ENCODE peak calls at places on chromosomes 6 and 20, in seven cellular contexts. One of them, this sample, is unnamed.
A peak's percentile ranks its signal among the peaks of the same experiment; 100 is the strongest.

GRCh38 chr6:152575621-152576150 is 61.5 kb downstream of the SYNE1 start:
- DNase-seq in T follicular helper cell: no peak
- DNase-seq in activated gamma-delta T cell treated with anti-CD3 and anti-CD28 coated beads, Interleukin-2, amount 50 U/mL, for 16 hours: no peak
- DNase-seq in RPMI7951: no peak
- DNase-seq in anterior cingulate cortex: no peak
- DNase-seq in EL: peak; percentile 12
- DNase-seq in foreskin keratinocyte: peak; percentile 87
- DNase-seq in this sample: no peak

GRCh38 chr6:94245395-94245794 is 826.0 kb upstream of the EPHA7 start:
- DNase-seq in T follicular helper cell: no peak
- DNase-seq in activated gamma-delta T cell treated with anti-CD3 and anti-CD28 coated beads, Interleukin-2, amount 50 U/mL, for 16 hours: no peak
- DNase-seq in RPMI7951: no peak
- DNase-seq in anterior cingulate cortex: no peak
- DNase-seq in EL: no peak
- DNase-seq in foreskin keratinocyte: no peak
- DNase-seq in this sample: no peak

GRCh38 chr6:159043236-159043635 is 1.6 kb downstream of the TAGAP start:
- DNase-seq in T follicular helper cell: no peak
- DNase-seq in activated gamma-delta T cell treated with anti-CD3 and anti-CD28 coated beads, Interleukin-2, amount 50 U/mL, for 16 hours: no peak
- DNase-seq in RPMI7951: no peak
- DNase-seq in anterior cingulate cortex: no peak
- DNase-seq in EL: no peak
- DNase-seq in foreskin keratinocyte: no peak
- DNase-seq in this sample: no peak

GRCh38 chr20:9590189-9590588 is 75.8 kb downstream of the LAMP5 start:
- DNase-seq in T follicular helper cell: no peak
- DNase-seq in activated gamma-delta T cell treated with anti-CD3 and anti-CD28 coated beads, Interleukin-2, amount 50 U/mL, for 16 hours: no peak
- DNase-seq in RPMI7951: peak; percentile 49
- DNase-seq in anterior cingulate cortex: no peak
- DNase-seq in EL: peak; percentile 17
- DNase-seq in foreskin keratinocyte: no peak
- DNase-seq in this sample: no peak

GRCh38 chr6:161414180-161414579 is 140.3 kb upstream of the AGPAT4 start:
- DNase-seq in T follicular helper cell: no peak
- DNase-seq in activated gamma-delta T cell treated with anti-CD3 and anti-CD28 coated beads, Interleukin-2, amount 50 U/mL, for 16 hours: no peak
- DNase-seq in RPMI7951: peak; percentile 73
- DNase-seq in anterior cingulate cortex: no peak
- DNase-seq in EL: no peak
- DNase-seq in foreskin keratinocyte: no peak
- DNase-seq in this sample: no peak

GRCh38 chr6:132728616-132729015 is 14.8 kb upstream of the VNN1 start:
- DNase-seq in T follicular helper cell: no peak
- DNase-seq in activated gamma-delta T cell treated with anti-CD3 and anti-CD28 coated beads, Interleukin-2, amount 50 U/mL, for 16 hours: no peak
- DNase-seq in RPMI7951: no peak
- DNase-seq in anterior cingulate cortex: no peak
- DNase-seq in EL: no peak
- DNase-seq in foreskin keratinocyte: no peak
- DNase-seq in this sample: no peak

GRCh38 chr6:42255050-42255449 is 37.4 kb upstream of the MRPS10 start:
- DNase-seq in T follicular helper cell: no peak
- DNase-seq in activated gamma-delta T cell treated with anti-CD3 and anti-CD28 coated beads, Interleukin-2, amount 50 U/mL, for 16 hours: no peak
- DNase-seq in RPMI7951: no peak
- DNase-seq in anterior cingulate cortex: no peak
- DNase-seq in EL: no peak
- DNase-seq in foreskin keratinocyte: no peak
- DNase-seq in this sample: no peak

GRCh38 chr6:156389296-156389695 is 387.9 kb upstream of the ARID1B start:
- DNase-seq in T follicular helper cell: no peak
- DNase-seq in activated gamma-delta T cell treated with anti-CD3 and anti-CD28 coated beads, Interleukin-2, amount 50 U/mL, for 16 hours: no peak
- DNase-seq in RPMI7951: no peak
- DNase-seq in anterior cingulate cortex: no peak
- DNase-seq in EL: no peak
- DNase-seq in foreskin keratinocyte: no peak
- DNase-seq in this sample: no peak

GRCh38 chr20:32457476-32457986 is 99.4 kb downstream of the ASXL1 start:
- DNase-seq in T follicular helper cell: no peak
- DNase-seq in activated gamma-delta T cell treated with anti-CD3 and anti-CD28 coated beads, Interleukin-2, amount 50 U/mL, for 16 hours: no peak
- DNase-seq in RPMI7951: peak; percentile 63
- DNase-seq in anterior cingulate cortex: peak; percentile 77
- DNase-seq in EL: peak; percentile 79
- DNase-seq in foreskin keratinocyte: no peak
- DNase-seq in this sample: no peak

GRCh38 chr6:104941694-104942177 is 15.2 kb upstream of the LIN28B start:
- DNase-seq in T follicular helper cell: no peak
- DNase-seq in activated gamma-delta T cell treated with anti-CD3 and anti-CD28 coated beads, Interleukin-2, amount 50 U/mL, for 16 hours: no peak
- DNase-seq in RPMI7951: no peak
- DNase-seq in anterior cingulate cortex: no peak
- DNase-seq in EL: no peak
- DNase-seq in foreskin keratinocyte: no peak
- DNase-seq in this sample: no peak

GRCh38 chr6:157663261-157663660 is 159.8 kb upstream of the SNX9 start:
- DNase-seq in T follicular helper cell: no peak
- DNase-seq in activated gamma-delta T cell treated with anti-CD3 and anti-CD28 coated beads, Interleukin-2, amount 50 U/mL, for 16 hours: no peak
- DNase-seq in RPMI7951: no peak
- DNase-seq in anterior cingulate cortex: no peak
- DNase-seq in EL: no peak
- DNase-seq in foreskin keratinocyte: no peak
- DNase-seq in this sample: no peak

GRCh38 chr6:107879912-107880311 is 55.8 kb upstream of the SCML4 start:
- DNase-seq in T follicular helper cell: no peak
- DNase-seq in activated gamma-delta T cell treated with anti-CD3 and anti-CD28 coated beads, Interleukin-2, amount 50 U/mL, for 16 hours: no peak
- DNase-seq in RPMI7951: no peak
- DNase-seq in anterior cingulate cortex: no peak
- DNase-seq in EL: no peak
- DNase-seq in foreskin keratinocyte: no peak
- DNase-seq in this sample: no peak

GRCh38 chr20:62268228-62268900 is 30.0 kb downstream of the OSBPL2 start:
- DNase-seq in T follicular helper cell: no peak
- DNase-seq in activated gamma-delta T cell treated with anti-CD3 and anti-CD28 coated beads, Interleukin-2, amount 50 U/mL, for 16 hours: no peak
- DNase-seq in RPMI7951: no peak
- DNase-seq in anterior cingulate cortex: no peak
- DNase-seq in EL: no peak
- DNase-seq in foreskin keratinocyte: no peak
- DNase-seq in this sample: no peak

GRCh38 chr6:116229287-116229913 is 24.5 kb downstream of the TSPYL4 start:
- DNase-seq in T follicular helper cell: no peak
- DNase-seq in activated gamma-delta T cell treated with anti-CD3 and anti-CD28 coated beads, Interleukin-2, amount 50 U/mL, for 16 hours: no peak
- DNase-seq in RPMI7951: no peak
- DNase-seq in anterior cingulate cortex: peak; percentile 89
- DNase-seq in EL: peak; percentile 66
- DNase-seq in foreskin keratinocyte: peak; percentile 11
- DNase-seq in this sample: no peak

GRCh38 chr20:46552460-46553420 is 2.3 kb upstream of the OCSTAMP start:
- DNase-seq in T follicular helper cell: no peak
- DNase-seq in activated gamma-delta T cell treated with anti-CD3 and anti-CD28 coated beads, Interleukin-2, amount 50 U/mL, for 16 hours: peak; percentile 27
- DNase-seq in RPMI7951: peak; percentile 39
- DNase-seq in anterior cingulate cortex: no peak
- DNase-seq in EL: no peak
- DNase-seq in foreskin keratinocyte: no peak
- DNase-seq in this sample: peak; percentile 85

GRCh38 chr20:63525968-63526367 is 5.4 kb downstream of the PPDPF start:
- DNase-seq in T follicular helper cell: no peak
- DNase-seq in activated gamma-delta T cell treated with anti-CD3 and anti-CD28 coated beads, Interleukin-2, amount 50 U/mL, for 16 hours: no peak
- DNase-seq in RPMI7951: no peak
- DNase-seq in anterior cingulate cortex: no peak
- DNase-seq in EL: no peak
- DNase-seq in foreskin keratinocyte: no peak
- DNase-seq in this sample: peak; percentile 31